ENCODE peak calls at places on chromosomes 6 and 20, in six cellular contexts. J is AG09319, H is tibial artery, Z is dorsolateral prefrontal cortex, G is GM06990, B is body of pancreas. P is an unnamed sample.

GRCh38 chr6:56359201-56359899 is 112.0 kb upstream of the COL21A1 start:
- DNase-seq in J (peak; percentile 43), H (peak; percentile 71), Z (peak; percentile 58), G (peak; percentile 13), B (peak; percentile 75), P (no peak)

GRCh38 chr20:6921717-6922386 is 154.4 kb downstream of the BMP2 start:
- DNase-seq in J (no peak), H (no peak), Z (no peak), G (no peak), B (no peak), P (no peak)

GRCh38 chr6:116557863-116558262 is 4.3 kb downstream of the CALHM4 start:
- DNase-seq in J (peak; percentile 78), H (no peak), Z (no peak), G (no peak), B (no peak), P (no peak)

GRCh38 chr6:137808191-137808590 is 58.9 kb upstream of the TNFAIP3 start:
- DNase-seq in J (no peak), H (no peak), Z (no peak), G (no peak), B (no peak), P (no peak)

GRCh38 chr6:33815854-33816253 is 12.1 kb upstream of the MLN start:
- DNase-seq in J (no peak), H (no peak), Z (peak; percentile 40), G (no peak), B (no peak), P (peak; percentile 35)

GRCh38 chr6:158376650-158377081 is 64.4 kb downstream of the TULP4 start:
- DNase-seq in J (peak; percentile 35), H (no peak), Z (no peak), G (no peak), B (peak; percentile 21), P (no peak)

GRCh38 chr20:21376631-21377030 is 20.7 kb downstream of the NKX2-4 start:
- DNase-seq in J (no peak), H (no peak), Z (no peak), G (no peak), B (no peak), P (no peak)

GRCh38 chr6:37004044-37004984 is 1.1 kb upstream of the FGD2 start:
- DNase-seq in J (no peak), H (no peak), Z (no peak), G (peak; percentile 59), B (no peak), P (no peak)

GRCh38 chr6:35148167-35148741 is 7.1 kb upstream of the TCP11 start:
- DNase-seq in J (no peak), H (no peak), Z (no peak), G (peak; percentile 16), B (no peak), P (no peak)

GRCh38 chr6:154276810-154277577 is 79.6 kb downstream of the IPCEF1 start:
- DNase-seq in J (peak; percentile 20), H (no peak), Z (no peak), G (no peak), B (no peak), P (no peak)

GRCh38 chr20:13510837-13511488 is 127.8 kb downstream of the TASP1 start:
- DNase-seq in J (peak; percentile 25), H (peak; percentile 76), Z (no peak), G (no peak), B (peak; percentile 13), P (no peak)

GRCh38 chr6:74899416-74899815 is 306.4 kb downstream of the COL12A1 start:
- DNase-seq in J (no peak), H (no peak), Z (no peak), G (no peak), B (no peak), P (no peak)

GRCh38 chr6:166623318-166623717 is 3.7 kb downstream of the RPS6KA2 start:
- DNase-seq in J (no peak), H (no peak), Z (no peak), G (no peak), B (peak; percentile 61), P (no peak)

GRCh38 chr6:169230322-169230665 is 23.4 kb downstream of the THBS2 start:
- DNase-seq in J (no peak), H (no peak), Z (no peak), G (no peak), B (no peak), P (no peak)

GRCh38 chr20:20487811-20488210 is 119.9 kb downstream of the INSM1 start:
- DNase-seq in J (no peak), H (no peak), Z (no peak), G (no peak), B (no peak), P (no peak)

DNA sequence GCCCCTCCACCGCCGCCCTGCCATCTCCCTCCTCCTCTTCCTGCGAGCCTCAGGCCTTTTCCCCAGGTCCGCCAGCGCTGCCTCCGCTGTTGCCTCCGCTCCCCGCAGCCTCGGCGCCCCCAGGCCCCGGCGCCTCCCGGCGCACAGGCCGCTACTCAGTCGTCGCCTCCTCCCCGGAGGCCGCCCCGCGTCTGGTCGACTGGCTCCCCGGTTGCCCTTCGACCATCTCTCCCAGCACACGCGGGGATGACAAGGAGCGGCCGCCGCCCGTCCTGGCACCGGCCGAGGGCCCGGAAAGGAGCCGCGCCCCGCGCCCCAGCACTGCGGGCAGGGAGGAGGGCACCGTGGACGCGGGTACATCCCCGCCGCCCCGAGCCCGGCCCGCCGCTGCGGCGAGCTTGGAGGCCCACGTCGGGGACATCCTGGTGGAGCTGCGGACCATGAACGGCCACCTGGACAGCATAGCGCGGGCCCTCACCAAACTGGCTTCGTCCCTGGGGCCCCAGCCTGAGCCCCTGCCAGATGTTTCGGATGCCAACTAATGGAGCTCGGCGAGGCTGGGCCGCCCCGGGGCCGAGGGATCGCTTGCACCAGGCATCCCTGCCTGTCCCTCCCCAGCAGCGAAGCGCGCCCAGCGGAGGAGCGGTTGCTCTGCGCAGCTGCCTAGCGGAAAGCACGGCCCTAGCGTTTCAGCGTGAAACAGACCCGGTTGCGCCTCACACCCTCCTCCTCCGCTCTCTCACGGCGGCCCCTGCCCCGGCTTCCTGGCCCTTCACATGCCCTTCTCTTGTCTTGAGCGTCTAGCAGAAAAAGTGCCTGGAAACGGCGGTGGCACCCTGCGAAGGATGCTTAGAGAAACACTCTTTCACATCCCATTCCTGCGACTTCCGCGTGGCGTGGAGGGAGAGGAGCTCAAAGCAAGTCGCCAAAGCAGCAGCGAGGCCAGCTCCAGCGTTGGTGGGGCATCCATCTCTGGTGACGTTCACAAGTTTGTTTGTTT is 285.7 kb upstream of the SUPT3H start:
- DNase-seq in J (no peak), H (no peak), Z (peak; percentile 15), G (no peak), B (no peak), P (peak; percentile 55)
- TF ChIP-seq CTCF in J (no peak), H (no peak), Z (no peak), G (no peak), B (no peak), P (no peak)

DNA sequence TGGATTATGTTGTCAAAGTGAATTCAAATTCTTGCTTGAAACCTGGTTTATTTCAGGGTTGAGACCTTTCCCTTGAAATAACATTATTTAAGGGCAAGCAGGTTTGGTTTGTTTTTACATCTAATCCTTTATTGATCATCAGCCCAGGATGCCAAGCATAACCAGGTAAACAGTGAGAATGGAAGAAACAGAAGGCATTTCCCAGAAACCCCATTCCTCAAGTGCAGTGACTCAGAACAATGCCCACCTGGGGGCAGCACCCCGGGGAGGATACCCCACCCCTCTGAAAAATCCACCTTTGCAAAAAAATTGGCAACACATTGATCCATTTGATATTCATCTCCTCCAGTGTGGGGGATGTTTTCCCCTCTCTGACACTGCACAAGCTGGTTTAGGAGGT is 32.5 kb downstream of the POFUT1 start:
- DNase-seq in J (no peak), H (no peak), Z (no peak), G (no peak), B (no peak), P (no peak)
- TF ChIP-seq CTCF in J (no peak), H (no peak), Z (no peak), G (peak; percentile 22), B (no peak), P (no peak)

GRCh38 chr6:2744778-2745177 is 5.9 kb downstream of the MYLK4 start:
- DNase-seq in J (no peak), H (no peak), Z (no peak), G (no peak), B (no peak), P (no peak)

GRCh38 chr6:2745246-2745645 is 5.5 kb downstream of the MYLK4 start:
- DNase-seq in J (no peak), H (no peak), Z (no peak), G (no peak), B (no peak), P (no peak)

GRCh38 chr6:2746557-2747061 is 4.1 kb downstream of the MYLK4 start:
- DNase-seq in J (no peak), H (no peak), Z (peak; percentile 49), G (no peak), B (no peak), P (no peak)

GRCh38 chr6:2743280-2744205 is 7.2 kb downstream of the MYLK4 start:
- DNase-seq in J (no peak), H (no peak), Z (peak; percentile 18), G (no peak), B (peak; percentile 30), P (no peak)

DNA sequence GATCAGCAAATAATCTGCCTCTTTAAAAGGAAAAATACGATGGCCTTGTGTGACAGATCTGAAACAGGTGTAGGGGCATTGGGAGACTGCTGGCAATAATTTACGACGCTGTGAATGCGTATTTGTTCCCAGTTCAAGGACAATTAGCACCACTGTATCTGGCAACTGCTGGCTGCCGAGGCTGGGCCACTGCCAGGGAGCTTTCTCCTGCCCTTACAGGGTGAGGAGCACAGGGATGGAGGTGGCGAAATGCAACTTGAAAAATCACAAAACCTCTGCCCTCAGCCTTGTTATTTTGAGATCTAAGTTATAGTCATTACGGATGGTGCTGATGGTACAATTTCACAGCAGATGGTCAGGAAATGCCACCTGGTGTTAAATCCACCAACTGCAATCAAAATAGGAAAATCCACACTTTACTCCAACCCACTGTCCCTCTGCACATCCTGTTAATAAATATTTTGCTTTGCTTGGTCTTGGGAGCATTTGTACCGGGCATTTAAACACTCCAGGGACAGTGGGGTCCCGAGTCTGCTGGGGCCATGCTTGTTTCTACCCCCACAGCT is 6.4 kb downstream of the MYLK4 start:
- DNase-seq in J (no peak), H (no peak), Z (peak; percentile 48), G (no peak), B (peak; percentile 72), P (no peak)
- TF ChIP-seq CTCF in J (peak; percentile 19), H (peak; percentile 8), Z (no peak), G (no peak), B (peak; percentile 42), P (no peak)

GRCh38 chr20:1424336-1424735 is 31.5 kb upstream of the FKBP1A start:
- DNase-seq in J (no peak), H (no peak), Z (no peak), G (no peak), B (no peak), P (no peak)

GRCh38 chr20:1423206-1423605 is 30.4 kb upstream of the FKBP1A start:
- DNase-seq in J (no peak), H (no peak), Z (no peak), G (no peak), B (no peak), P (no peak)

GRCh38 chr20:1423625-1424106 is 30.8 kb upstream of the FKBP1A start:
- DNase-seq in J (no peak), H (no peak), Z (no peak), G (no peak), B (peak; percentile 66), P (peak; percentile 53)

GRCh38 chr20:1420066-1420465 is 27.2 kb upstream of the FKBP1A start:
- DNase-seq in J (no peak), H (no peak), Z (no peak), G (no peak), B (no peak), P (no peak)

DNA sequence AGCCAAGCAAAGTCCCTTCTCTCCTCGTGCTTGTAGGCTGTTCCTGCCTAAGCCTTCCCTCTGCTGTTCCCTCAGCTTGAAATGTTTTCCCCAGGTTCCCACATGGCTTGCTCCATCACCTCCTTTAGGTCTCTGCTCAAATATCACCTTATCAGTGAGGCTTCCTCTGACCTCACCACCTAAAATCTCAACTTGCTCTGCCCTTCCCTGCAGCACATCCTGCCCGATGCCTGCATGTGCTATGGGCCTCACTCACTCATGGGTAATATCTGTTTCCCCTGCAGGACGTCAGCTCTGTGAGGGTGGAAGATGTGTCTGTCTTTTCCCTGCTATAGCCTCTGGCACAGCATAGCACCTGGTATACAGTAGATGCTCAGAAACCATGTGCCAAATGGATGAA is 29.9 kb upstream of the FKBP1A start:
- DNase-seq in J (no peak), H (no peak), Z (no peak), G (no peak), B (no peak), P (no peak)
- TF ChIP-seq CTCF in J (no peak), H (no peak), Z (no peak), G (no peak), B (no peak), P (no peak)